ENCODE peak calls at places on chromosomes 13 and 19, in nine cellular contexts. E is heart right ventricle, H is cardiac fibroblast, C is GM06990, T is H1, P is stomach, N is tibial nerve, B is GM10248, J is left ventricle myocardium inferior. R is an unnamed sample.

GRCh38 chr13:48730971-48731658 is 77.4 kb downstream of the CYSLTR2 start:
- DNase-seq in E (no peak), H (peak), C (no peak), T (no peak), P (no peak), N (no peak), B (no peak), J (no peak), R (no peak)

GRCh38 chr13:94192576-94192975 is 286.9 kb downstream of the DCT start:
- DNase-seq in E (no peak), H (peak), C (no peak), T (peak), P (no peak), N (peak), B (no peak), J (no peak), R (peak)

GRCh38 chr13:20351279-20352022 is 119.3 kb upstream of the GJB6 start:
- DNase-seq in E (no peak), H (peak), C (no peak), T (no peak), P (no peak), N (no peak), B (no peak), J (no peak), R (no peak)

GRCh38 chr19:30696514-30696913 is 324.3 kb downstream of the ZNF536 start:
- DNase-seq in E (no peak), H (peak), C (no peak), T (peak), P (no peak), N (no peak), B (no peak), J (no peak), R (no peak)

GRCh38 chr13:78607409-78608253 is 4.3 kb upstream of the POU4F1 start:
- DNase-seq in E (no peak), H (no peak), C (no peak), T (peak), P (no peak), N (no peak), B (no peak), J (no peak), R (no peak)

GRCh38 chr13:113595131-113595530 is 10.6 kb downstream of the TFDP1 start:
- DNase-seq in E (no peak), H (no peak), C (no peak), T (peak), P (peak), N (no peak), B (no peak), J (no peak), R (no peak)

GRCh38 chr13:83449666-83450395 is 432.4 kb downstream of the SLITRK1 start:
- DNase-seq in E (no peak), H (peak), C (no peak), T (no peak), P (no peak), N (no peak), B (no peak), J (no peak), R (no peak)

GRCh38 chr13:50261502-50261901 is 246.3 kb downstream of the KCNRG start:
- DNase-seq in E (no peak), H (no peak), C (no peak), T (no peak), P (no peak), N (no peak), B (no peak), J (no peak), R (no peak)

GRCh38 chr19:17401628-17402027 is 3.8 kb downstream of the BST2 start:
- DNase-seq in E (no peak), H (no peak), C (no peak), T (no peak), P (no peak), N (no peak), B (no peak), J (no peak), R (no peak)

GRCh38 chr19:30307191-30307974 is 64.8 kb upstream of the ZNF536 start:
- DNase-seq in E (no peak), H (no peak), C (no peak), T (no peak), P (no peak), N (no peak), B (no peak), J (no peak), R (no peak)

GRCh38 chr19:13121551-13122274 is 3.6 kb downstream of the NACC1 start:
- DNase-seq in E (no peak), H (no peak), C (no peak), T (no peak), P (no peak), N (no peak), B (no peak), J (no peak), R (no peak)

GRCh38 chr13:33639640-33640080 is 178.3 kb upstream of the RFC3 start:
- DNase-seq in E (no peak), H (no peak), C (no peak), T (no peak), P (no peak), N (no peak), B (peak), J (no peak), R (peak)

GRCh38 chr13:94419304-94419943 is 60.1 kb downstream of the DCT start:
- DNase-seq in E (no peak), H (peak), C (peak), T (no peak), P (no peak), N (no peak), B (no peak), J (no peak), R (no peak)

GRCh38 chr19:34298891-34299510 is 44.6 kb downstream of the GARRE1 start:
- DNase-seq in E (no peak), H (no peak), C (no peak), T (no peak), P (no peak), N (no peak), B (no peak), J (no peak), R (no peak)

GRCh38 chr19:54523403-54523802 is 20.8 kb downstream of the LAIR2 start:
- DNase-seq in E (no peak), H (no peak), C (peak), T (no peak), P (no peak), N (no peak), B (no peak), J (no peak), R (no peak)

GRCh38 chr19:18097993-18098890 is 664 bp downstream of the MAST3 start:
- DNase-seq in E (no peak), H (no peak), C (no peak), T (no peak), P (no peak), N (no peak), B (no peak), J (no peak), R (no peak)

GRCh38 chr19:38841787-38842438 is 7.9 kb downstream of the HNRNPL start:
- DNase-seq in E (no peak), H (no peak), C (no peak), T (no peak), P (no peak), N (no peak), B (no peak), J (no peak), R (no peak)

GRCh38 chr19:42657551-42657950 is 62.8 kb upstream of the CEACAM8 start:
- DNase-seq in E (no peak), H (no peak), C (no peak), T (no peak), P (no peak), N (no peak), B (no peak), J (no peak), R (no peak)

GRCh38 chr13:64071352-64071751 is 2655.7 kb upstream of the PCDH20 start:
- DNase-seq in E (no peak), H (no peak), C (no peak), T (no peak), P (no peak), N (no peak), B (no peak), J (no peak), R (no peak)

GRCh38 chr13:27794075-27794691 is 1.9 kb downstream of the GSX1 start:
- DNase-seq in E (no peak), H (no peak), C (no peak), T (peak), P (no peak), N (no peak), B (no peak), J (no peak), R (no peak)

GRCh38 chr13:66994097-66994496 is 236.0 kb downstream of the PCDH9 start:
- DNase-seq in E (peak), H (peak), C (no peak), T (peak), P (peak), N (peak), B (peak), J (peak), R (peak)

GRCh38 chr13:114043421-114044053 is 69.7 kb upstream of the C13orf46 start:
- DNase-seq in E (no peak), H (peak), C (no peak), T (no peak), P (peak), N (peak), B (no peak), J (peak), R (no peak)

GRCh38 chr13:109783447-109783814 is 3.0 kb downstream of the IRS2 start:
- DNase-seq in E (no peak), H (no peak), C (no peak), T (peak), P (no peak), N (no peak), B (no peak), J (no peak), R (no peak)

GRCh38 chr19:55238030-55238429 is 9.5 kb upstream of the TMEM86B start:
- DNase-seq in E (no peak), H (no peak), C (no peak), T (no peak), P (no peak), N (no peak), B (no peak), J (no peak), R (no peak)

GRCh38 chr13:64078025-64078424 is 2662.4 kb upstream of the PCDH20 start:
- DNase-seq in E (no peak), H (no peak), C (no peak), T (no peak), P (no peak), N (no peak), B (peak), J (no peak), R (peak)

GRCh38 chr13:111620586-111620985 is 300.1 kb downstream of the TEX29 start:
- DNase-seq in E (no peak), H (no peak), C (no peak), T (no peak), P (no peak), N (no peak), B (no peak), J (no peak), R (no peak)

GRCh38 chr19:16143399-16144215 is at the start of gene HSH2D:
- DNase-seq in E (peak), H (no peak), C (peak), T (peak), P (peak), N (no peak), B (peak), J (peak), R (peak)

GRCh38 chr19:36849701-36850645 is 703 bp upstream of the ZNF345 start:
- DNase-seq in E (peak), H (peak), C (peak), T (peak), P (peak), N (peak), B (peak), J (peak), R (peak)

GRCh38 chr13:42028113-42028799 is 20.2 kb upstream of the DGKH start:
- DNase-seq in E (no peak), H (peak), C (no peak), T (no peak), P (no peak), N (no peak), B (no peak), J (no peak), R (no peak)

GRCh38 chr19:10353793-10354391 is 14.5 kb upstream of the ICAM3 start:
- DNase-seq in E (peak), H (peak), C (peak), T (peak), P (no peak), N (peak), B (peak), J (peak), R (peak)

GRCh38 chr19:19545707-19546106 is 7.6 kb downstream of the CILP2 start:
- DNase-seq in E (no peak), H (no peak), C (no peak), T (no peak), P (no peak), N (no peak), B (no peak), J (no peak), R (no peak)

GRCh38 chr13:87678353-87678752 is 7.2 kb downstream of the SLITRK5 start:
- DNase-seq in E (no peak), H (no peak), C (no peak), T (peak), P (no peak), N (no peak), B (peak), J (no peak), R (peak)

GRCh38 chr13:33334831-33335230 is 49.3 kb upstream of the STARD13 start:
- DNase-seq in E (no peak), H (no peak), C (no peak), T (no peak), P (no peak), N (no peak), B (no peak), J (no peak), R (no peak)

GRCh38 chr19:3046621-3047306 is 15.5 kb downstream of the TLE5 start:
- DNase-seq in E (peak), H (peak), C (no peak), T (peak), P (no peak), N (peak), B (no peak), J (no peak), R (no peak)

GRCh38 chr19:4541114-4541805 is 1.4 kb upstream of the LRG1 start:
- DNase-seq in E (no peak), H (no peak), C (no peak), T (no peak), P (no peak), N (no peak), B (no peak), J (no peak), R (no peak)

GRCh38 chr19:11987405-11988231 is 22.8 kb downstream of the ZNF763 start:
- DNase-seq in E (peak), H (peak), C (peak), T (peak), P (peak), N (peak), B (peak), J (peak), R (peak)

GRCh38 chr19:14659886-14660489 is 14.7 kb downstream of the ADGRE3 start:
- DNase-seq in E (no peak), H (no peak), C (no peak), T (no peak), P (no peak), N (no peak), B (no peak), J (no peak), R (no peak)

GRCh38 chr19:2231621-2232221 is 4.4 kb downstream of the PLEKHJ1 start:
- DNase-seq in E (no peak), H (no peak), C (no peak), T (no peak), P (no peak), N (no peak), B (no peak), J (no peak), R (no peak)

GRCh38 chr19:14089662-14090508 is 666 bp downstream of the SAMD1 start:
- DNase-seq in E (peak), H (peak), C (peak), T (peak), P (peak), N (peak), B (peak), J (peak), R (no peak)

GRCh38 chr19:4115050-4115817 is 8.7 kb downstream of the MAP2K2 start:
- DNase-seq in E (peak), H (no peak), C (peak), T (no peak), P (peak), N (no peak), B (peak), J (peak), R (peak)

DNA sequence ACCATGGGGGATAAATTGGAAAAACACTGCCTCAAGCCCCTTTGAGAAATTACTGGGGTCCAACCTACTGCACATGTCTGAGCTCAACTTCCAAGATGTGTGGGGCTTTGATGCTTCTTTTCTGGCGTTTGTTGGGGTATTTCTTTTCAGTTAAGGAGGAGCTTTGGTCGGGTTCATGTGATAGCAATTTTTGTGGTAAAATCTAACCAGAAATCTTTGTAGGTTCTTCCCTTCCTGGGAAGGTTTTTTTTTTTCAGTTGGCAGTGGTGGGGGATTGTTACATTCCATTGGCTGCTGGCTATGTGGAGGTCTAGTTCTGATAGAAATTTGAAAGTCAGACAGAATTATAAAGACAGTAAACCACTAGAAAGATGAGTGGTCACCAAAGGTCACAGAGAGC is 327.8 kb downstream of the ATP8A2 start:
- DNase-seq in E (no peak), H (no peak), C (no peak), T (no peak), P (no peak), N (no peak), B (no peak), J (no peak), R (no peak)
- TF ChIP-seq CTCF in E (no peak), H (no peak), C (no peak), T (no peak), P (no peak), N (no peak), B (no peak), J (no peak), R (no peak)

DNA sequence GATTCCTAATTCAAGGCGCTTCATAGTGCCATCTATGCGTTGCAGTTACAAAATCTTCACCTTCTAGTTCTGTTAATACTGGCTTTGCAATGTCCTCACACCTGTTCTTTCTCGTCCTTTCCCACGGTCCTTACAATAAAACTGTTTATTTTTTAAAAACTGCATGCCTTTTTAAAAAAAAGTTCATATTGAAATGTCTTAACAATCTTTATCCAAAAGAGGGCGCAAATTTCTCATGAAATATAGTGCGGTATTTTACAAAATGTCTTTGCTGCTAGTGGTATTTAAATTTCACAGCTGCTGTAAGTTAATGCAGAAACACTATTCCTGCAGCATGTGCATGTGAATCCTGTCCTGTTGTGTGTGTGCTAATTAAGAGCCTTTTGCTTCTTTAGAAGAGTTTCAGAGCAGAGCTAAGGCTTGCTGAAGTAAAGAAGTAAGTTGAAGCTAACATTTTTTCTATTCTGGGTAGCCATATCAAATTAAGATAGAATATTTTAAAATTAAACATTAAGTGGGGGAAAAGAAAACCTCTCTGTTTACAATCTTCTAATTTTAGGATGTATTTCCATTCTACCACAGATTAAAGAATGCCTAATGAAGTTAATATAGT is 15.8 kb upstream of the CLDN10 start:
- DNase-seq in E (no peak), H (peak), C (no peak), T (no peak), P (no peak), N (no peak), B (no peak), J (no peak), R (no peak)
- TF ChIP-seq CTCF in E (no peak), H (peak), C (peak), T (peak), P (peak), N (peak), B (peak), J (peak), R (peak)

GRCh38 chr19:56253737-56254136 is 18.8 kb upstream of the EDDM13 start:
- DNase-seq in E (no peak), H (peak), C (peak), T (no peak), P (no peak), N (peak), B (peak), J (no peak), R (peak)
- TF ChIP-seq CTCF in E (peak), H (peak), C (no peak), T (peak), P (peak), N (peak), B (peak), J (peak), R (no peak)

GRCh38 chr13:91045351-91046034 is 302.0 kb upstream of the MIR17HG start:
- DNase-seq in E (no peak), H (peak), C (no peak), T (no peak), P (no peak), N (no peak), B (peak), J (no peak), R (peak)
- TF ChIP-seq CTCF in E (no peak), H (no peak), C (peak), T (peak), P (no peak), N (peak), B (peak), J (no peak), R (peak)

GRCh38 chr19:44356383-44357111 is at the start of gene ZNF112:
- DNase-seq in E (peak), H (peak), C (peak), T (peak), P (peak), N (peak), B (no peak), J (peak), R (no peak)
- TF ChIP-seq CTCF in E (no peak), H (no peak), C (no peak), T (no peak), P (no peak), N (no peak), B (no peak), J (no peak), R (no peak)

GRCh38 chr13:30618186-30618937 is 642 bp downstream of the USPL1 start:
- DNase-seq in E (no peak), H (peak), C (peak), T (no peak), P (peak), N (no peak), B (no peak), J (no peak), R (no peak)

GRCh38 chr13:30616927-30617314 is 799 bp upstream of the USPL1 start:
- DNase-seq in E (no peak), H (peak), C (no peak), T (no peak), P (peak), N (peak), B (peak), J (peak), R (peak)

GRCh38 chr13:30615851-30616311 is 1.8 kb upstream of the USPL1 start:
- DNase-seq in E (no peak), H (peak), C (no peak), T (no peak), P (no peak), N (peak), B (no peak), J (no peak), R (no peak)

GRCh38 chr13:30618938-30619289 is 1.2 kb downstream of the USPL1 start:
- DNase-seq in E (no peak), H (no peak), C (no peak), T (no peak), P (no peak), N (no peak), B (no peak), J (no peak), R (no peak)

GRCh38 chr13:30617315-30618185 is at the start of gene USPL1:
- DNase-seq in E (peak), H (peak), C (peak), T (peak), P (peak), N (peak), B (peak), J (peak), R (peak)
- TF ChIP-seq CTCF in E (peak), H (peak), C (peak), T (peak), P (peak), N (peak), B (no peak), J (peak), R (no peak)

GRCh38 chr13:43132228-43132627 is 108.8 kb downstream of the DNAJC15 start:
- DNase-seq in E (no peak), H (peak), C (no peak), T (no peak), P (peak), N (no peak), B (peak), J (no peak), R (peak)
- TF ChIP-seq CTCF in E (peak), H (peak), C (peak), T (peak), P (peak), N (no peak), B (peak), J (peak), R (peak)

DNA sequence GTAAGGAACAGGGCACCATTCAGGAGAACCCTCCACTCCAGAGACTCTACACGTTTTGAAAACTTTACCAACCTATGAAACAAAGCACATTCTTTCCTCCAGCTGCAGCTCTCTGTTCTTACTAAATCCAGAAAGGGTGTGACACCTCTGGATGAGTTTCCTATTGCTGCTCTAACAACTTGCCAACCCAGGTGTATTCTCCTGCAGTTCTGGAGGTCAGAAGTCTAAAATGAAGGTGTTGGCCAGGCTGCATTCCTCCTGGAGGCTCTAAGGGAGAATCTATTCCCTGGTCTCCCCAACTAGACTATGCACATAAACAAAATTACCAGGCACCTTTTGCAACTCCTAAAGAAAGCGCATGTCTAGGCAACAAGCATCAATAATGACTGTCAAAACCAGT is 128.8 kb downstream of the NUFIP1 start:
- DNase-seq in E (no peak), H (no peak), C (no peak), T (no peak), P (no peak), N (no peak), B (no peak), J (no peak), R (no peak)
- TF ChIP-seq CTCF in E (no peak), H (no peak), C (no peak), T (no peak), P (no peak), N (no peak), B (no peak), J (no peak), R (no peak)

R was measured in GM13976.